ENCODE peak calls at places on chromosome X, in eight cellular contexts. O is adrenal gland, E is uterus, Z is heart left ventricle, B is tibial nerve, S is A549, P is suprapubic skin, L is breast epithelium. A is an unnamed sample.
A peak's percentile ranks its signal among the peaks of the same experiment; 100 is the strongest.

GRCh38 chrX:69959712-69960111 is 90.0 kb downstream of the AWAT2 start:
- DNase-seq in B (no peak), L (no peak), E (no peak), S (no peak), Z (no peak), P (no peak), O (no peak), A (no peak)

GRCh38 chrX:45774961-45775360 is 574.3 kb upstream of the DIPK2B start:
- DNase-seq in E (peak; percentile 70), L (no peak), P (no peak), B (no peak), S (no peak), Z (peak; percentile 19), O (no peak), A (no peak)

GRCh38 chrX:96889726-96890125 is 6.0 kb downstream of the RPA4 start:
- DNase-seq in E (no peak), O (no peak), L (no peak), B (no peak), S (no peak), Z (no peak), P (no peak), A (no peak)

GRCh38 chrX:357693-358471 is 28.8 kb downstream of the PPP2R3B start:
- DNase-seq in B (no peak), O (no peak), S (no peak), P (no peak), L (no peak), E (no peak), Z (no peak), A (no peak)

GRCh38 chrX:113800955-113801354 is 782.9 kb upstream of the HTR2C start:
- DNase-seq in P (no peak), Z (no peak), O (no peak), B (no peak), E (no peak), S (no peak), L (no peak), A (no peak)

GRCh38 chrX:68692651-68693050 is 45.2 kb downstream of the STARD8 start:
- DNase-seq in Z (no peak), B (no peak), S (no peak), O (no peak), E (no peak), P (no peak), L (no peak), A (no peak)

GRCh38 chrX:127112726-127113125 is 293.2 kb downstream of the PRR32 start:
- DNase-seq in O (no peak), L (no peak), E (no peak), B (no peak), P (no peak), S (no peak), Z (no peak), A (no peak)

GRCh38 chrX:153794018-153794896 is at the start of the genes IDH3G and SSR4:
- DNase-seq in Z (peak; percentile 93), L (peak; percentile 90), S (peak; percentile 96), O (peak; percentile 93), B (peak; percentile 85), P (peak; percentile 94), E (peak; percentile 93), A (peak; percentile 87)

GRCh38 chrX:22987452-22987851 is 12.3 kb upstream of the DDX53 start:
- DNase-seq in S (no peak), O (no peak), Z (no peak), L (no peak), P (no peak), E (no peak), B (no peak), A (no peak)

GRCh38 chrX:15269618-15270521 is at the start of gene ASB9:
- DNase-seq in B (no peak), E (no peak), O (peak; percentile 41), Z (peak; percentile 28), S (peak; percentile 81), L (no peak), P (peak; percentile 64), A (peak; percentile 13)

GRCh38 chrX:72735561-72735960 is 21.5 kb upstream of the PHKA1 start:
- DNase-seq in Z (no peak), S (no peak), B (no peak), L (no peak), E (no peak), P (no peak), O (no peak), A (no peak)

DNA sequence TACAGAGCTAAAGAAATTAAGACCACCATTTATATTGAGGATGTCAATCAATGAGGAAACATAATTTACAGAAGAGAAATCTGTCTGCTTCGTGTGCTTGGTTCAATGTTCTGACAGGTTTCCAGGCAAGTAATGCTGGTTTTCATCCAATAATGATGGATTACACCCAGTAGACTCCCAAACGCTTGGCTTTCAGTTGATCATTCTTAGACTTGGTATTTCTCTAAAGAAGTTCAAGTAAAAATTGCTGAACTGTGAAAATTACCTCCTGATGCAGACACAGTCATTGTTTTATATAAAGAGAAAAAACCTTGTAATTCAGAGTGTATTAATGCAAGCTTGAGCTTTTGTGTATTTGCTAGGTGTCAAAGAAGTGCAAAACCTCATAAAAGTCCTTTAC is 85.0 kb downstream of the VCX3A start:
- DNase-seq in B (no peak), E (no peak), S (no peak), P (no peak), Z (no peak), L (no peak), O (no peak), A (no peak)
- TF ChIP-seq CTCF in B (no peak), E (no peak), S (no peak), P (no peak), Z (no peak), L (no peak), O (no peak), A (no peak)

GRCh38 chrX:19344661-19345060 is 934 bp downstream of the PDHA1 start:
- DNase-seq in Z (no peak), E (no peak), L (no peak), S (no peak), P (no peak), B (no peak), O (no peak), A (no peak)
- H3K4me3 ChIP-seq in Z (peak overlapping the region; percentile 96), E (no peak overlapping the region), L (peak overlapping the region; percentile 67), S (peak overlapping the region; percentile 86), P (peak overlapping the region; percentile 70), B (peak overlapping the region; percentile 57), O (no peak overlapping the region), A (peak overlapping the region; percentile 64)

GRCh38 chrX:95076449-95076848 is 1402.4 kb downstream of the FAM133A start:
- DNase-seq in Z (no peak), E (no peak), S (no peak), P (no peak), B (no peak), O (no peak), L (no peak), A (no peak)
- TF ChIP-seq POLR2A in Z (no peak), E (no peak), S (no peak), P (no peak), B (no peak), O (no peak), L (no peak), A (no peak)

GRCh38 chrX:57929373-57929772 is 19.1 kb upstream of the ZXDA start:
- DNase-seq in B (no peak), P (no peak), Z (no peak), O (no peak), S (no peak), L (no peak), E (no peak), A (no peak)

GRCh38 chrX:57930051-57930450 is 19.8 kb upstream of the ZXDA start:
- DNase-seq in O (no peak), B (no peak), S (no peak), L (no peak), E (no peak), Z (no peak), P (no peak), A (no peak)

GRCh38 chrX:57925806-57926205 is 15.5 kb upstream of the ZXDA start:
- DNase-seq in S (no peak), P (no peak), E (no peak), Z (no peak), B (no peak), O (no peak), L (no peak), A (no peak)
- TF ChIP-seq CTCF in S (no peak), P (no peak), E (no peak), Z (no peak), B (no peak), O (no peak), L (no peak), A (no peak)

GRCh38 chrX:118117069-118117405 is 427 bp upstream of the KLHL13 start:
- DNase-seq in L (no peak), O (peak; percentile 17), E (no peak), P (peak; percentile 56), Z (no peak), B (peak; percentile 12), S (no peak), A (no peak)
- H3K4me3 ChIP-seq in L (peak overlapping the region; percentile 63), O (no peak overlapping the region), E (peak overlapping the region; percentile 56), P (peak overlapping the region; percentile 62), Z (peak overlapping the region; percentile 82), B (peak overlapping the region; percentile 53), S (peak overlapping the region; percentile 83), A (peak overlapping the region; percentile 43)

DNA sequence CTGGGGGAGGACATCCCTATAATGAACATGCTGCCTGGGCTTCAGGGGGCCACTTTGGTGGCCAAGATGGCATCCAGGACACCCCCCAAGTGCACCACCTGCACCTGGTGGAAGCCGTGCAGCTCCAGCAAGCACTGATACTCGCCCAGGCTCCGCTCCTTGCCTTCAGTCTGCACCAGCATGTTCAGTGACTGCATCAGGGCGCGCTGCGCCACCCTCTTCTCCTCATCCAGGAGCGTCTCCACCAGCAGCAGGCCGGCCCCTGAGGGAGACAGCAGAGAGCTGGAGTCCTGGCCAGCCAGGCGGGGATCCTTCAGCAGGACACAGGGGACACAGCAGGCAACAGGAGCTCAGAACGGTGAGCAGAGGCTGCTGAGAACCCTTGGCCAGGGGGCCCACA is 11.3 kb upstream of the SLC25A6 start:
- DNase-seq in Z (no peak), S (no peak), E (no peak), B (no peak), O (no peak), L (no peak), P (peak; percentile 58), A (no peak)
- TF ChIP-seq POLR2A in Z (no peak), S (no peak), E (no peak), B (no peak), O (no peak), L (no peak), P (no peak), A (no peak)

DNA sequence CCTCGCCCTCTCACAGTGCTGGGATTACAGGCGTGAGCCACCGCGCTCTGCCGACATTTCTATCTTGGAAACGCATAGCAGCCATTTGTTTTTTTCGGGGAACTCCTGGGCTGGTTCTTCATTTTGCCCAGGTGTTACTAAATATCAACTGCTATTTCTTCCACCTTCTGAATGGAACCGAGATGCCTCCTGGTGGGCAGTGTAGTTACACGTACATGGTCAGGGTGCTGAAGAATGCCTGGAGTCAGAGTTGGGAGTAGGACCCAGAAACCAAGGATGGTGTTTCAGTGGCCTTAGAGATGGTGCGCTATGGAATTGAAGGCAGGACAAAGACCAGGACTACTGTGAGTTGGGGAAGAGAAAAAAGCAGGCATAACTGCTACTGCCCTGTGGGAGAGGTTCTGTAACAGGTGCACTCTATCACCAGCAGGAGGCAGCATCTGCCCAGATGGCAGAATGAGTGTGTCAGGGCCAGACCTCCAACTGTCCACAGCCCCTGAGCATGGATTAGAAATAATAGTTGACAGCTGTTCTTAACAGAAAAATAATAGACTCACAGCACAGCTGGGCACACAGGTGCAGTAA is 81.7 kb downstream of the ZC4H2 start:
- DNase-seq in L (no peak), S (no peak), E (no peak), O (peak; percentile 59), P (no peak), B (no peak), Z (no peak), A (peak; percentile 4)
- TF ChIP-seq CTCF in L (peak; percentile 13), S (no peak), E (peak; percentile 32), O (peak; percentile 27), P (no peak), B (no peak), Z (peak; percentile 34), A (peak; percentile 24)

GRCh38 chrX:39688219-39688575 is 409.6 kb downstream of the BCOR start:
- DNase-seq in O (no peak), P (no peak), Z (no peak), S (no peak), L (no peak), E (no peak), B (no peak), A (no peak)
- H3K4me3 ChIP-seq in O (no peak overlapping the region), P (peak overlapping the region; percentile 52), Z (peak overlapping the region; percentile 61), S (peak overlapping the region; percentile 55), L (peak overlapping the region; percentile 45), E (no peak overlapping the region), B (peak overlapping the region; percentile 22), A (peak overlapping the region; percentile 37)